ENCODE peak calls at places on chromosomes 5 and 9, in five cellular contexts. One of them, this sample, is unnamed.
A peak's percentile ranks its signal among the peaks of the same experiment; 100 is the strongest.

GRCh38 chr5:56110646-56111403 is 116.1 kb upstream of the IL6ST start:
- DNase-seq in neural progenitor cell: no peak
- DNase-seq in CD4-positive, alpha-beta memory T cell: no peak
- DNase-seq in aorta: no peak
- DNase-seq in lower lobe of right lung: no peak
- DNase-seq in this sample: no peak

GRCh38 chr9:133331641-133332380 is 4.2 kb downstream of the SURF6 start:
- DNase-seq in neural progenitor cell: no peak
- DNase-seq in CD4-positive, alpha-beta memory T cell: peak; percentile 29
- DNase-seq in aorta: peak; percentile 66
- DNase-seq in lower lobe of right lung: peak; percentile 44
- DNase-seq in this sample: no peak

GRCh38 chr5:154287136-154287535 is 96.6 kb downstream of the GALNT10 start:
- DNase-seq in neural progenitor cell: peak; percentile 11
- DNase-seq in CD4-positive, alpha-beta memory T cell: no peak
- DNase-seq in aorta: no peak
- DNase-seq in lower lobe of right lung: peak; percentile 57
- DNase-seq in this sample: no peak

GRCh38 chr5:21820527-21820926 is 1032.6 kb downstream of the CDH12 start:
- DNase-seq in neural progenitor cell: no peak
- DNase-seq in CD4-positive, alpha-beta memory T cell: no peak
- DNase-seq in aorta: no peak
- DNase-seq in lower lobe of right lung: no peak
- DNase-seq in this sample: no peak

GRCh38 chr9:98129451-98129881 is 10.4 kb upstream of the TRIM14 start:
- DNase-seq in neural progenitor cell: no peak
- DNase-seq in CD4-positive, alpha-beta memory T cell: no peak
- DNase-seq in aorta: no peak
- DNase-seq in lower lobe of right lung: peak; percentile 63
- DNase-seq in this sample: peak; percentile 15

GRCh38 chr9:14710804-14711203 is 11.7 kb downstream of the CER1 start:
- DNase-seq in neural progenitor cell: no peak
- DNase-seq in CD4-positive, alpha-beta memory T cell: no peak
- DNase-seq in aorta: no peak
- DNase-seq in lower lobe of right lung: no peak
- DNase-seq in this sample: no peak

GRCh38 chr5:176319827-176320554 is 41.6 kb downstream of the KIAA1191 start:
- DNase-seq in neural progenitor cell: no peak
- DNase-seq in CD4-positive, alpha-beta memory T cell: no peak
- DNase-seq in aorta: no peak
- DNase-seq in lower lobe of right lung: no peak
- DNase-seq in this sample: no peak

GRCh38 chr5:124816381-124816780 is 69.9 kb upstream of the ZNF608 start:
- DNase-seq in neural progenitor cell: no peak
- DNase-seq in CD4-positive, alpha-beta memory T cell: peak; percentile 22
- DNase-seq in aorta: no peak
- DNase-seq in lower lobe of right lung: no peak
- DNase-seq in this sample: no peak

GRCh38 chr9:91994422-91994821 is 44.4 kb upstream of the ROR2 start:
- DNase-seq in neural progenitor cell: no peak
- DNase-seq in CD4-positive, alpha-beta memory T cell: no peak
- DNase-seq in aorta: no peak
- DNase-seq in lower lobe of right lung: no peak
- DNase-seq in this sample: no peak

GRCh38 chr9:95629585-95629984 is 112.8 kb upstream of the PTCH1 start:
- DNase-seq in neural progenitor cell: no peak
- DNase-seq in CD4-positive, alpha-beta memory T cell: no peak
- DNase-seq in aorta: no peak
- DNase-seq in lower lobe of right lung: no peak
- DNase-seq in this sample: no peak

GRCh38 chr9:93451762-93452709 is 551 bp downstream of the FAM120A start:
- DNase-seq in neural progenitor cell: peak; percentile 81
- DNase-seq in CD4-positive, alpha-beta memory T cell: peak; percentile 52
- DNase-seq in aorta: peak; percentile 86
- DNase-seq in lower lobe of right lung: peak; percentile 77
- DNase-seq in this sample: peak; percentile 67

GRCh38 chr9:108473209-108474112 is 382.3 kb downstream of the ACTL7B start:
- DNase-seq in neural progenitor cell: no peak
- DNase-seq in CD4-positive, alpha-beta memory T cell: no peak
- DNase-seq in aorta: no peak
- DNase-seq in lower lobe of right lung: no peak
- DNase-seq in this sample: peak; percentile 69

GRCh38 chr9:126125577-126125976 is 201.1 kb upstream of the MVB12B start:
- DNase-seq in neural progenitor cell: no peak
- DNase-seq in CD4-positive, alpha-beta memory T cell: no peak
- DNase-seq in aorta: no peak
- DNase-seq in lower lobe of right lung: no peak
- DNase-seq in this sample: no peak

GRCh38 chr9:126122901-126123616 is 203.6 kb upstream of the MVB12B start:
- DNase-seq in neural progenitor cell: no peak
- DNase-seq in CD4-positive, alpha-beta memory T cell: no peak
- DNase-seq in aorta: no peak
- DNase-seq in lower lobe of right lung: no peak
- DNase-seq in this sample: no peak

GRCh38 chr9:126126012-126126411 is 200.6 kb upstream of the MVB12B start:
- DNase-seq in neural progenitor cell: no peak
- DNase-seq in CD4-positive, alpha-beta memory T cell: no peak
- DNase-seq in aorta: no peak
- DNase-seq in lower lobe of right lung: no peak
- DNase-seq in this sample: no peak

GRCh38 chr9:126125177-126125576 is 201.5 kb upstream of the MVB12B start:
- DNase-seq in neural progenitor cell: no peak
- DNase-seq in CD4-positive, alpha-beta memory T cell: no peak
- DNase-seq in aorta: no peak
- DNase-seq in lower lobe of right lung: no peak
- DNase-seq in this sample: no peak

GRCh38 chr9:126123927-126124326 is 202.7 kb upstream of the MVB12B start:
- DNase-seq in neural progenitor cell: no peak
- DNase-seq in CD4-positive, alpha-beta memory T cell: no peak
- DNase-seq in aorta: no peak
- DNase-seq in lower lobe of right lung: no peak
- DNase-seq in this sample: no peak
- H3K4me1 ChIP-seq in neural progenitor cell: no peaks in the 10 kb centered on the region
- H3K4me1 ChIP-seq in CD4-positive, alpha-beta memory T cell: no peaks in the 10 kb centered on the region
- H3K4me1 ChIP-seq in aorta: no peaks in the 10 kb centered on the region
- H3K4me1 ChIP-seq in lower lobe of right lung: peaks cover 5% of the 10 kb centered on the region
- H3K4me1 ChIP-seq in this sample: no peaks in the 10 kb centered on the region

GRCh38 chr9:70130266-70130665 is 86.6 kb downstream of the MAMDC2 start:
- DNase-seq in neural progenitor cell: no peak
- DNase-seq in CD4-positive, alpha-beta memory T cell: no peak
- DNase-seq in aorta: no peak
- DNase-seq in lower lobe of right lung: no peak
- DNase-seq in this sample: no peak
- H3K27ac ChIP-seq in neural progenitor cell: no peak overlapping the region
- H3K27ac ChIP-seq in CD4-positive, alpha-beta memory T cell: no peak overlapping the region
- H3K27ac ChIP-seq in aorta: no peak overlapping the region
- H3K27ac ChIP-seq in lower lobe of right lung: no peak overlapping the region
- H3K27ac ChIP-seq in this sample: no peak overlapping the region

GRCh38 chr5:149386166-149386565 is 7.1 kb upstream of the IL17B start:
- DNase-seq in neural progenitor cell: no peak
- DNase-seq in CD4-positive, alpha-beta memory T cell: no peak
- DNase-seq in aorta: peak; percentile 59
- DNase-seq in lower lobe of right lung: no peak
- DNase-seq in this sample: no peak

GRCh38 chr5:149381986-149382338 is 2.9 kb upstream of the IL17B start:
- DNase-seq in neural progenitor cell: peak; percentile 83
- DNase-seq in CD4-positive, alpha-beta memory T cell: peak; percentile 56
- DNase-seq in aorta: peak; percentile 95
- DNase-seq in lower lobe of right lung: peak; percentile 74
- DNase-seq in this sample: no peak

GRCh38 chr5:149381261-149381985 is 2.3 kb upstream of the IL17B start:
- DNase-seq in neural progenitor cell: no peak
- DNase-seq in CD4-positive, alpha-beta memory T cell: no peak
- DNase-seq in aorta: peak; percentile 71
- DNase-seq in lower lobe of right lung: no peak
- DNase-seq in this sample: no peak

GRCh38 chr5:149382517-149383220 is 3.6 kb upstream of the IL17B start:
- DNase-seq in neural progenitor cell: no peak
- DNase-seq in CD4-positive, alpha-beta memory T cell: no peak
- DNase-seq in aorta: peak; percentile 78
- DNase-seq in lower lobe of right lung: no peak
- DNase-seq in this sample: no peak

DNA sequence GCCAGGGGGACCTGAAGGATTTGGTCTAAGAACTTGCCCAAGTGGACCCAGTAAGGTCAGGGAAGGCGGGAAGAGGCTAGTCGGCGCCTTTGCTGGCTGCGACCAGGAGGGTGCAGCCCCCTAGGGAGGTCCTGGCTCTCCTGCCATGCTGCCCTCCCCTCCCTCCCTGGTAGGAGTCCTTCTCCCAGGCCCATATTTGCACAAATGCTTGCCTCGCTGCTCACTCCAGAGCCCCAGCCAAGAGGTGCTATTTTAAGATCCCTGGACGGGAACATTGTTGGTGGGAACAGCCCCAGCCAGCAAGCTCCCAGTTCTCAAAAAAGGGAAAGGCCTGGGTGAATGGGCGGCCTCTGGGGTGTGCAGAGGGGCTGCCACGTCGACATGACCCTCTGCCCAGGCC is 4.3 kb upstream of the IL17B start:
- DNase-seq in neural progenitor cell: no peak
- DNase-seq in CD4-positive, alpha-beta memory T cell: no peak
- DNase-seq in aorta: peak; percentile 90
- DNase-seq in lower lobe of right lung: no peak
- DNase-seq in this sample: no peak
- H3K4me1 ChIP-seq in neural progenitor cell: no peaks in the 10 kb centered on the region
- H3K4me1 ChIP-seq in CD4-positive, alpha-beta memory T cell: no peaks in the 10 kb centered on the region
- H3K4me1 ChIP-seq in aorta: peaks cover 1% of the 10 kb centered on the region
- H3K4me1 ChIP-seq in lower lobe of right lung: peaks cover 63% of the 10 kb centered on the region
- H3K4me1 ChIP-seq in this sample: no peaks in the 10 kb centered on the region

DNA sequence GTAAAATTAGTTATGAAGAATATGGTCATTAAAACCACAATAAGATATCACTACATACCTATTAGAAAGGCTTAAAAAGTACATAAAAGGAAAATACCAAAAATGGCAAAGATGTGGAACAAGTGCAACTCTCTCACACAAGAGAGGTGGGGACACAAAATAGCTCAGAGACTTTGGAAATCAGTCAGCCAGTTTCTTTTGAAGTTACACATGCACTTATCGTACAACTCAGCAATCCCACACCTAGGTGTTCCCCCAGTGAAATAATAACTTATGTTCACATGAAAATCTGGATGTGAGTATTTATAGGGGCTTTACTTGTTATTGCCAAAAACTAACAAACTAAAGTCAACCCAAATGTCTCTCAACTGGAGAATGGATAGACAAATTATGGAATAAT is 9.8 kb upstream of the RICTOR start:
- DNase-seq in neural progenitor cell: no peak
- DNase-seq in CD4-positive, alpha-beta memory T cell: no peak
- DNase-seq in aorta: no peak
- DNase-seq in lower lobe of right lung: no peak
- DNase-seq in this sample: no peak
- H3K27ac ChIP-seq in neural progenitor cell: no peak overlapping the region
- H3K27ac ChIP-seq in CD4-positive, alpha-beta memory T cell: no peak overlapping the region
- H3K27ac ChIP-seq in aorta: no peak overlapping the region
- H3K27ac ChIP-seq in lower lobe of right lung: no peak overlapping the region
- H3K27ac ChIP-seq in this sample: no peak overlapping the region

DNA sequence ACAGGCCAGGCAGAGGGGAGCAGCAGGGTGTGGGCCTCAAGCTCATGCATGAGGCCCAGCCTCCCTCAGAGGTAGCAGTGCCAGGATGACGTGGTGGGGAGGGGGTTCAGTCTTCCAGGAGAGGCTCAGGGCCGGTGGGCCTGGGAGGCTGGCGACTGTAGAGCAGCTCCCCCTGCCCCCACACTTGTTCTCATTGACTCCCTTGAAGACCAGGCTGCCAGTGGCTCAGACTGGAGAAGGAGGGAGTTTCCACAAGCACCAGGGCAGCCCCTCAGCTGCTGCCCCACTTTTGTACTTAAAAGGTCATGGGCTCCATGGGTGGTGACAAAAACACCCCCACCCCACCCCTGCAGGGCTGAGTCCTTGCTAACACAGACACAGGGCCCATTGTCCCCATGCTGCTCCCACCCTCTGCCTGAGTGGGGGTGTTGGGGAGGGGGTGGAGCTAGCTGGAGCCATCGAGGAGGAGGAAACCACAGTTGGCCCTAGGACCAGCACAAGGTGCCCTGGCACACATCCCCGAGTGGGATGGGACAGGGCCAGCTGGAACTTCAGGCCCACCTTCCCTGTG is 10.5 kb downstream of the PDLIM4 start:
- DNase-seq in neural progenitor cell: no peak
- DNase-seq in CD4-positive, alpha-beta memory T cell: no peak
- DNase-seq in aorta: peak; percentile 70
- DNase-seq in lower lobe of right lung: no peak
- DNase-seq in this sample: peak; percentile 63
- H3K4me1 ChIP-seq in neural progenitor cell: peaks cover 7% of the 10 kb centered on the region
- H3K4me1 ChIP-seq in CD4-positive, alpha-beta memory T cell: no peaks in the 10 kb centered on the region
- H3K4me1 ChIP-seq in aorta: no peaks in the 10 kb centered on the region
- H3K4me1 ChIP-seq in lower lobe of right lung: peaks cover 27% of the 10 kb centered on the region
- H3K4me1 ChIP-seq in this sample: peaks cover 26% of the 10 kb centered on the region

GRCh38 chr5:34700078-34700452 is 43.9 kb downstream of the RAI14 start:
- DNase-seq in neural progenitor cell: no peak
- DNase-seq in CD4-positive, alpha-beta memory T cell: no peak
- DNase-seq in aorta: no peak
- DNase-seq in lower lobe of right lung: no peak
- DNase-seq in this sample: no peak
- H3K27ac ChIP-seq in neural progenitor cell: no peak overlapping the region
- H3K27ac ChIP-seq in CD4-positive, alpha-beta memory T cell: no peak overlapping the region
- H3K27ac ChIP-seq in aorta: peak overlapping the region; percentile 22
- H3K27ac ChIP-seq in lower lobe of right lung: peak overlapping the region; percentile 53
- H3K27ac ChIP-seq in this sample: no peak overlapping the region

GRCh38 chr9:127943011-127943662 is 5.5 kb upstream of the DPM2 start:
- DNase-seq in neural progenitor cell: no peak
- DNase-seq in CD4-positive, alpha-beta memory T cell: peak; percentile 5
- DNase-seq in aorta: no peak
- DNase-seq in lower lobe of right lung: no peak
- DNase-seq in this sample: no peak

GRCh38 chr9:127942152-127943010 is 4.7 kb upstream of the DPM2 start:
- DNase-seq in neural progenitor cell: peak; percentile 83
- DNase-seq in CD4-positive, alpha-beta memory T cell: peak; percentile 48
- DNase-seq in aorta: peak; percentile 89
- DNase-seq in lower lobe of right lung: peak; percentile 86
- DNase-seq in this sample: no peak

GRCh38 chr9:127938298-127938690 is 640 bp upstream of the DPM2 start:
- DNase-seq in neural progenitor cell: no peak
- DNase-seq in CD4-positive, alpha-beta memory T cell: peak; percentile 44
- DNase-seq in aorta: no peak
- DNase-seq in lower lobe of right lung: no peak
- DNase-seq in this sample: no peak

GRCh38 chr9:127941062-127941925 is 3.6 kb upstream of the DPM2 start:
- DNase-seq in neural progenitor cell: no peak
- DNase-seq in CD4-positive, alpha-beta memory T cell: peak; percentile 21
- DNase-seq in aorta: no peak
- DNase-seq in lower lobe of right lung: no peak
- DNase-seq in this sample: no peak

DNA sequence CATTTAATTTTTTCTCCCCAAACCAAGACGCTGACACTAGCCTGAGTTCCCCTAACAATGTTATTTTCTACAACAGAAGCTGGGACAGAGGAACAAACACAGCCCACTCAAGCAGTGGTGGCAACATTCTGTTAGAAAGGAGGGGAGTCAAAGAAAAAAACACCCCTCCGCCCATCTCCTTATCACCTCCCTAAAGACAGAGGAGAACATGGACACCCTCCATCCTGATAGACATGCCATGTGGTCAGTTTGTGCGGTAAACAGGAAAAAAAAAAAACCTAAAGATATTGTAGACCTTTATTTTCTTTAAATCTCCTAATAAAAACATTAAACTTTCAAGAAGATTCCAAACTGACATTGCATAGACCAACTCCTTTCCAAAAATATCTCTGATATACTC is 2.9 kb upstream of the DPM2 start:
- DNase-seq in neural progenitor cell: no peak
- DNase-seq in CD4-positive, alpha-beta memory T cell: no peak
- DNase-seq in aorta: no peak
- DNase-seq in lower lobe of right lung: no peak
- DNase-seq in this sample: no peak
- H3K4me1 ChIP-seq in neural progenitor cell: peaks cover 11% of the 10 kb centered on the region
- H3K4me1 ChIP-seq in CD4-positive, alpha-beta memory T cell: peaks cover 43% of the 10 kb centered on the region
- H3K4me1 ChIP-seq in aorta: no peaks in the 10 kb centered on the region
- H3K4me1 ChIP-seq in lower lobe of right lung: peaks cover 51% of the 10 kb centered on the region
- H3K4me1 ChIP-seq in this sample: peaks cover 6% of the 10 kb centered on the region